ENCODE peak calls at places on chromosomes 6 and 20, in five cellular contexts. V, E, B, Z and K are unnamed samples.

GRCh38 chr20:63273635-63274380 is 1.2 kb downstream of the ARFGAP1 start:
- DNase-seq in V (no peak), E (peak; percentile 16), B (no peak), Z (no peak), K (no peak)

GRCh38 chr20:6908673-6909072 is 141.2 kb downstream of the BMP2 start:
- DNase-seq in V (no peak), E (no peak), B (no peak), Z (no peak), K (no peak)

GRCh38 chr6:56916849-56917551 is 37.9 kb upstream of the BEND6 start:
- DNase-seq in V (no peak), E (no peak), B (no peak), Z (no peak), K (no peak)

GRCh38 chr6:16355699-16356481 is 117.5 kb downstream of the GMPR start:
- DNase-seq in V (no peak), E (no peak), B (no peak), Z (no peak), K (no peak)

GRCh38 chr20:35093245-35093884 is 758 bp upstream of the TRPC4AP start:
- DNase-seq in V (no peak), E (peak; percentile 46), B (no peak), Z (no peak), K (no peak)

GRCh38 chr6:166736606-166737005 is 109.6 kb upstream of the RPS6KA2 start:
- DNase-seq in V (no peak), E (no peak), B (no peak), Z (no peak), K (no peak)

GRCh38 chr6:124466949-124467348 is 495.3 kb upstream of the RNF217 start:
- DNase-seq in V (no peak), E (no peak), B (no peak), Z (no peak), K (no peak)

GRCh38 chr20:61355585-61355984 is 103.5 kb downstream of the CDH4 start:
- DNase-seq in V (no peak), E (no peak), B (no peak), Z (no peak), K (no peak)

GRCh38 chr6:92433911-92434310 is 985.4 kb downstream of the EPHA7 start:
- DNase-seq in V (no peak), E (no peak), B (no peak), Z (no peak), K (no peak)

GRCh38 chr6:130927305-130927704 is 100.1 kb downstream of the SMLR1 start:
- DNase-seq in V (no peak), E (no peak), B (no peak), Z (no peak), K (no peak)

GRCh38 chr6:32785781-32786533 is 22.6 kb upstream of the HLA-DQB2 start:
- DNase-seq in V (no peak), E (no peak), B (peak; percentile 53), Z (no peak), K (peak; percentile 54)

GRCh38 chr6:136438445-136438844 is 111.8 kb downstream of the MAP7 start:
- DNase-seq in V (no peak), E (no peak), B (no peak), Z (no peak), K (no peak)

GRCh38 chr6:126640921-126641320 is 301.0 kb downstream of the CENPW start:
- DNase-seq in V (no peak), E (no peak), B (no peak), Z (no peak), K (no peak)

GRCh38 chr6:125009578-125009977 is 47.3 kb downstream of the RNF217 start:
- DNase-seq in V (no peak), E (no peak), B (no peak), Z (no peak), K (no peak)

GRCh38 chr20:20276806-20277530 is 90.9 kb upstream of the INSM1 start:
- DNase-seq in V (no peak), E (no peak), B (no peak), Z (no peak), K (no peak)

GRCh38 chr20:46973801-46974200 is 79.2 kb downstream of the EYA2 start:
- DNase-seq in V (no peak), E (no peak), B (no peak), Z (no peak), K (no peak)

GRCh38 chr6:147738516-147739187 is 230.2 kb downstream of the SAMD5 start:
- DNase-seq in V (no peak), E (no peak), B (no peak), Z (no peak), K (no peak)

GRCh38 chr6:108080010-108080780 is 5.7 kb upstream of the OSTM1 start:
- DNase-seq in V (no peak), E (peak; percentile 16), B (no peak), Z (no peak), K (no peak)